ENCODE peak calls at places on chromosomes 6 and 20, in five cellular contexts. B is HCT116, X is pancreas, L is left lung, M is lung. P is an unnamed sample. For H3K4me1, the result is how much of the 10 kb centered on the place peaks cover.

GRCh38 chr6:63764318-63764916 is 128.8 kb downstream of the PHF3 start:
- DNase-seq in B (peak), X (no peak), L (no peak), M (no peak), P (peak)

GRCh38 chr6:152300517-152300916 is 336.6 kb downstream of the SYNE1 start:
- DNase-seq in B (no peak), X (no peak), L (no peak), M (no peak), P (no peak)

GRCh38 chr6:69303382-69303781 is 493.4 kb downstream of the LMBRD1 start:
- DNase-seq in B (no peak), X (no peak), L (no peak), M (no peak), P (no peak)

GRCh38 chr20:58384821-58385220 is 4.2 kb upstream of the VAPB start:
- DNase-seq in B (no peak), X (no peak), L (no peak), M (no peak), P (no peak)

GRCh38 chr6:137387365-137387764 is 106.8 kb downstream of the OLIG3 start:
- DNase-seq in B (no peak), X (no peak), L (no peak), M (no peak), P (no peak)

GRCh38 chr20:48374986-48375715 is 452.6 kb downstream of the PREX1 start:
- DNase-seq in B (no peak), X (no peak), L (no peak), M (no peak), P (no peak)

GRCh38 chr20:44068780-44069191 is 118.2 kb downstream of the JPH2 start:
- DNase-seq in B (no peak), X (no peak), L (no peak), M (no peak), P (no peak)

GRCh38 chr6:156154896-156155295 is 622.3 kb upstream of the ARID1B start:
- DNase-seq in B (no peak), X (no peak), L (no peak), M (no peak), P (no peak)

GRCh38 chr6:107794771-107795170 is 29.3 kb downstream of the SCML4 start:
- DNase-seq in B (no peak), X (no peak), L (no peak), M (no peak), P (no peak)

GRCh38 chr6:40672118-40672517 is 85.0 kb upstream of the LRFN2 start:
- DNase-seq in B (no peak), X (no peak), L (no peak), M (no peak), P (no peak)

GRCh38 chr20:3652217-3652616 is 11.0 kb downstream of the GFRA4 start:
- DNase-seq in B (no peak), X (peak), L (no peak), M (no peak), P (no peak)

GRCh38 chr6:10383312-10384063 is 31.4 kb downstream of the TFAP2A start:
- DNase-seq in B (peak), X (no peak), L (no peak), M (no peak), P (peak)

GRCh38 chr20:33239418-33239817 is 3.6 kb downstream of the BPIFA1 start:
- DNase-seq in B (no peak), X (no peak), L (no peak), M (no peak), P (no peak)

GRCh38 chr6:157761331-157761921 is 61.6 kb upstream of the SNX9 start:
- DNase-seq in B (no peak), X (no peak), L (no peak), M (no peak), P (no peak)

GRCh38 chr20:46461808-46462207 is 51.6 kb downstream of the ZNF334 start:
- DNase-seq in B (no peak), X (no peak), L (no peak), M (no peak), P (no peak)

GRCh38 chr20:46456255-46457028 is 50.0 kb upstream of the ELMO2 start:
- DNase-seq in B (no peak), X (no peak), L (no peak), M (no peak), P (no peak)

GRCh38 chr20:46455729-46456128 is 49.3 kb upstream of the ELMO2 start:
- DNase-seq in B (no peak), X (no peak), L (no peak), M (no peak), P (no peak)

GRCh38 chr20:46463852-46464251 is 49.5 kb downstream of the ZNF334 start:
- DNase-seq in B (no peak), X (no peak), L (no peak), M (no peak), P (no peak)

GRCh38 chr20:46458891-46459750 is 52.7 kb upstream of the ELMO2 start:
- DNase-seq in B (no peak), X (peak), L (peak), M (peak), P (peak)
- H3K4me3 ChIP-seq in B (no peak), X (peak), L (no peak), M (no peak), P (peak)

GRCh38 chr6:28159029-28159607 is 17.4 kb downstream of the ZKSCAN8 start:
- DNase-seq in B (no peak), X (no peak), L (no peak), M (no peak), P (no peak)

GRCh38 chr6:28152531-28152930 is 10.8 kb downstream of the ZKSCAN8 start:
- DNase-seq in B (no peak), X (no peak), L (no peak), M (no peak), P (no peak)

GRCh38 chr6:28158318-28158717 is 16.6 kb downstream of the ZKSCAN8 start:
- DNase-seq in B (no peak), X (no peak), L (no peak), M (no peak), P (no peak)

GRCh38 chr6:28154357-28154756 is 12.7 kb downstream of the ZKSCAN8 start:
- DNase-seq in B (no peak), X (no peak), L (no peak), M (no peak), P (no peak)

DNA sequence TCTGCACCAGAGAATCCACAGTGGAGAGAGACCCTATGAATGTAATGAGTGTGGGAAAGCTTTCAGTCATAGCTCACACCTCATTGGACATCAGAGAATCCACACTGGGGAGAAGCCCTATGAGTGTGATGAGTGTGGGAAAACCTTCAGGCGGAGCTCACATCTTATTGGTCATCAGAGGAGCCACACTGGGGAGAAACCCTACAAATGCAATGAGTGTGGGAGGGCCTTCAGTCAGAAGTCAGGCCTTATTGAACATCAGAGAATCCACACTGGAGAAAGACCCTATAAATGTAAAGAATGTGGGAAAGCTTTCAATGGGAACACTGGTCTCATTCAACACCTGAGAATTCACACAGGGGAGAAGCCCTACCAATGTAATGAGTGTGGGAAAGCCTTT is 11.9 kb downstream of the ZKSCAN8 start:
- DNase-seq in B (no peak), X (no peak), L (no peak), M (no peak), P (no peak)
- TF ChIP-seq CTCF in B (no peak), X (no peak), L (no peak), M (no peak), P (no peak)

GRCh38 chr20:25250508-25250907 is 2.6 kb downstream of the PYGB start:
- DNase-seq in B (no peak), X (no peak), L (no peak), M (no peak), P (no peak)
- H3K4me1 ChIP-seq in B (under half), X (under half), L (half or more), M (under half), P (under half)

GRCh38 chr6:7283676-7284075 is 29.3 kb downstream of the SSR1 start:
- DNase-seq in B (no peak), X (no peak), L (no peak), M (no peak), P (no peak)

GRCh38 chr6:7285416-7285815 is 27.6 kb downstream of the SSR1 start:
- DNase-seq in B (no peak), X (no peak), L (no peak), M (no peak), P (no peak)

GRCh38 chr6:7282097-7282906 is 30.7 kb downstream of the SSR1 start:
- DNase-seq in B (no peak), X (no peak), L (no peak), M (no peak), P (no peak)
- H3K4me3 ChIP-seq in B (no peak), X (no peak), L (no peak), M (no peak), P (no peak)

DNA sequence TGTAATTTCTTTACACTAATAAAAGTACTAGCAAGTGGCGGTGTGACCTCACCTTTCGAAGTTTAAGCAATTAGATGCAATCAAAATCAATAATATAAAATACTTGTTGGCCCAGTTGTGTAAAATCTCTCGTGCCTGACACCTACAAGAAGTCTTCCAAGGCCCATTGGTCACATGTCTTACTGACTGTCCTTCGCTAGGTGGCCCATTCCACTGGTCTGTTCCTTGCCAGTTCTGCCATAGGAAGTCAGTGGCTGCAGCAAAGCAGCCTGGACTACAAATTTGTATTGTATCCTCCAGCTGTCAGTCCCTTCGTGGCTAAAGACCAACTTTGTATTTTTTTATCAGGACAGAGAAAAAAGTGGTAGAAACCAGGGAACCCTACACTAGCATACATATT is 61.8 kb downstream of the CYB5R4 start:
- DNase-seq in B (no peak), X (no peak), L (no peak), M (no peak), P (peak)
- TF ChIP-seq CTCF in B (no peak), X (no peak), L (no peak), M (no peak), P (peak)

GRCh38 chr6:155061381-155061780 is 66.3 kb downstream of the TIAM2 start:
- DNase-seq in B (no peak), X (no peak), L (no peak), M (no peak), P (no peak)
- H3K4me1 ChIP-seq in B (under half), X (under half), L (under half), M (under half), P (under half)

P was measured in Caco-2.